ENCODE peak calls at places on chromosomes 1 and 21, in ten cellular contexts. A is GM04504; G is adrenal gland; Q is nucleus accumbens; U is CD4-positive, alpha-beta memory T cell; V is activated CD4-positive, CD25-positive, alpha-beta regulatory T cell; I is small intestine; K is CD8-positive, alpha-beta memory T cell; B is Jurkat, Clone E6-1; R is central memory CD4-positive, alpha-beta T cell. C is an unnamed sample.

GRCh38 chr1:70675737-70676156 is 264.7 kb downstream of the CTH start:
- DNase-seq in G (no peak), Q (no peak), U (no peak), B (peak; percentile 58), V (no peak), A (no peak), K (no peak), R (no peak), I (no peak), C (peak; percentile 23)

GRCh38 chr1:197429372-197429771 is 161.3 kb downstream of the CRB1 start:
- DNase-seq in V (no peak), A (no peak), Q (no peak), K (no peak), G (no peak), U (no peak), B (no peak), I (no peak), R (no peak), C (no peak)

GRCh38 chr21:42424848-42425602 is 21.3 kb downstream of the UBASH3A start:
- DNase-seq in R (peak; percentile 90), U (peak; percentile 89), V (no peak), I (peak; percentile 60), A (no peak), B (peak; percentile 97), G (no peak), Q (no peak), K (peak; percentile 90), C (peak; percentile 91)

GRCh38 chr21:17554619-17555472 is 42.0 kb downstream of the CXADR start:
- DNase-seq in Q (no peak), R (no peak), A (no peak), U (no peak), G (no peak), K (no peak), I (peak; percentile 16), B (no peak), V (no peak), C (no peak)

GRCh38 chr1:12387641-12388040 is 157.8 kb downstream of the VPS13D start:
- DNase-seq in Q (no peak), G (no peak), A (no peak), I (no peak), V (no peak), K (no peak), R (no peak), U (no peak), B (no peak), C (no peak)

GRCh38 chr21:45632897-45633260 is 10.6 kb upstream of the PCBP3 start:
- DNase-seq in G (no peak), K (no peak), V (no peak), Q (no peak), U (no peak), R (no peak), A (no peak), B (no peak), I (no peak), C (no peak)

GRCh38 chr1:171780583-171781166 is 785 bp upstream of the METTL13 start:
- DNase-seq in I (no peak), G (no peak), B (no peak), Q (no peak), V (no peak), R (no peak), U (peak; percentile 39), K (no peak), A (no peak), C (peak; percentile 31)

GRCh38 chr1:29932626-29933025 is 696.3 kb downstream of the PTPRU start:
- DNase-seq in V (no peak), K (no peak), Q (no peak), G (no peak), U (no peak), R (no peak), I (no peak), A (no peak), B (no peak), C (no peak)

GRCh38 chr1:21278898-21279819 is 11.1 kb downstream of the ECE1 start:
- DNase-seq in B (no peak), G (no peak), A (no peak), U (no peak), V (no peak), Q (no peak), R (no peak), K (peak; percentile 60), I (no peak), C (no peak)

GRCh38 chr1:149884433-149885363 is 14.7 kb upstream of the BOLA1 start:
- DNase-seq in V (no peak), R (no peak), A (no peak), G (no peak), Q (no peak), B (peak; percentile 41), U (peak; percentile 58), K (no peak), I (peak; percentile 23), C (no peak)

GRCh38 chr1:20476260-20477038 is 9.6 kb downstream of the CAMK2N1 start:
- DNase-seq in G (peak; percentile 88), V (no peak), R (no peak), U (no peak), B (no peak), I (peak; percentile 98), Q (peak; percentile 70), K (peak; percentile 11), A (no peak), C (no peak)

GRCh38 chr1:64933296-64934070 is 32.9 kb downstream of the JAK1 start:
- DNase-seq in R (no peak), I (no peak), Q (no peak), U (no peak), K (no peak), G (peak; percentile 29), V (no peak), A (peak; percentile 96), B (no peak), C (no peak)

GRCh38 chr1:17061486-17062271 is 7.8 kb upstream of the SDHB start:
- DNase-seq in A (no peak), G (no peak), R (no peak), K (no peak), I (no peak), U (no peak), Q (no peak), B (no peak), V (no peak), C (no peak)